ENCODE peak calls at places on chromosomes 13 and 19, in seven cellular contexts. One of them, this sample, is unnamed.

GRCh38 chr13:50611117-50611781 is 232.2 kb downstream of the DLEU7 start:
- DNase-seq in HFFc6: no peak
- DNase-seq in amniotic epithelial cell: no peak
- DNase-seq in effector memory CD8-positive, alpha-beta T cell: no peak
- DNase-seq in ovary: no peak
- DNase-seq in activated T-cell treated with anti-CD3 and anti-CD28 coated beads for 48 hours: no peak
- DNase-seq in astrocyte of the spinal cord: no peak
- DNase-seq in this sample: no peak

GRCh38 chr13:75633285-75633684 is 2.8 kb upstream of the LMO7 start:
- DNase-seq in HFFc6: peak; percentile 98
- DNase-seq in amniotic epithelial cell: peak; percentile 93
- DNase-seq in effector memory CD8-positive, alpha-beta T cell: no peak
- DNase-seq in ovary: no peak
- DNase-seq in activated T-cell treated with anti-CD3 and anti-CD28 coated beads for 48 hours: no peak
- DNase-seq in astrocyte of the spinal cord: peak; percentile 86
- DNase-seq in this sample: no peak

GRCh38 chr13:107441279-107441678 is 774.1 kb downstream of the LIG4 start:
- DNase-seq in HFFc6: no peak
- DNase-seq in amniotic epithelial cell: peak; percentile 88
- DNase-seq in effector memory CD8-positive, alpha-beta T cell: no peak
- DNase-seq in ovary: no peak
- DNase-seq in activated T-cell treated with anti-CD3 and anti-CD28 coated beads for 48 hours: no peak
- DNase-seq in astrocyte of the spinal cord: peak; percentile 85
- DNase-seq in this sample: no peak

GRCh38 chr13:46339035-46339666 is 47.9 kb downstream of the RUBCNL start:
- DNase-seq in HFFc6: peak; percentile 13
- DNase-seq in amniotic epithelial cell: peak; percentile 13
- DNase-seq in effector memory CD8-positive, alpha-beta T cell: no peak
- DNase-seq in ovary: no peak
- DNase-seq in activated T-cell treated with anti-CD3 and anti-CD28 coated beads for 48 hours: no peak
- DNase-seq in astrocyte of the spinal cord: peak; percentile 96
- DNase-seq in this sample: no peak

GRCh38 chr13:73171242-73171641 is 112.4 kb downstream of the KLF5 start:
- DNase-seq in HFFc6: no peak
- DNase-seq in amniotic epithelial cell: no peak
- DNase-seq in effector memory CD8-positive, alpha-beta T cell: no peak
- DNase-seq in ovary: no peak
- DNase-seq in activated T-cell treated with anti-CD3 and anti-CD28 coated beads for 48 hours: no peak
- DNase-seq in astrocyte of the spinal cord: no peak
- DNase-seq in this sample: no peak

GRCh38 chr13:72920097-72920496 is 138.2 kb downstream of the PIBF1 start:
- DNase-seq in HFFc6: peak; percentile 57
- DNase-seq in amniotic epithelial cell: peak; percentile 25
- DNase-seq in effector memory CD8-positive, alpha-beta T cell: no peak
- DNase-seq in ovary: no peak
- DNase-seq in activated T-cell treated with anti-CD3 and anti-CD28 coated beads for 48 hours: no peak
- DNase-seq in astrocyte of the spinal cord: no peak
- DNase-seq in this sample: no peak

GRCh38 chr19:5243878-5244277 is 96.7 kb downstream of the PTPRS start:
- DNase-seq in HFFc6: no peak
- DNase-seq in amniotic epithelial cell: no peak
- DNase-seq in effector memory CD8-positive, alpha-beta T cell: no peak
- DNase-seq in ovary: no peak
- DNase-seq in activated T-cell treated with anti-CD3 and anti-CD28 coated beads for 48 hours: no peak
- DNase-seq in astrocyte of the spinal cord: no peak
- DNase-seq in this sample: no peak

GRCh38 chr19:48926909-48927308 is 6.6 kb upstream of the DHDH start:
- DNase-seq in HFFc6: peak; percentile 96
- DNase-seq in amniotic epithelial cell: peak; percentile 99
- DNase-seq in effector memory CD8-positive, alpha-beta T cell: no peak
- DNase-seq in ovary: peak; percentile 52
- DNase-seq in activated T-cell treated with anti-CD3 and anti-CD28 coated beads for 48 hours: peak; percentile 7
- DNase-seq in astrocyte of the spinal cord: peak; percentile 92
- DNase-seq in this sample: peak; percentile 82

GRCh38 chr19:56348289-56348877 is 33.7 kb upstream of the ZSCAN5A start:
- DNase-seq in HFFc6: no peak
- DNase-seq in amniotic epithelial cell: peak; percentile 12
- DNase-seq in effector memory CD8-positive, alpha-beta T cell: no peak
- DNase-seq in ovary: no peak
- DNase-seq in activated T-cell treated with anti-CD3 and anti-CD28 coated beads for 48 hours: peak; percentile 5
- DNase-seq in astrocyte of the spinal cord: no peak
- DNase-seq in this sample: no peak

GRCh38 chr13:36345438-36346221 is 564 bp downstream of the SPART start:
- DNase-seq in HFFc6: peak; percentile 78
- DNase-seq in amniotic epithelial cell: peak; percentile 92
- DNase-seq in effector memory CD8-positive, alpha-beta T cell: peak; percentile 13
- DNase-seq in ovary: peak; percentile 88
- DNase-seq in activated T-cell treated with anti-CD3 and anti-CD28 coated beads for 48 hours: peak; percentile 15
- DNase-seq in astrocyte of the spinal cord: peak; percentile 88
- DNase-seq in this sample: peak; percentile 92

GRCh38 chr13:103862525-103862924 is 796.3 kb upstream of the SLC10A2 start:
- DNase-seq in HFFc6: no peak
- DNase-seq in amniotic epithelial cell: no peak
- DNase-seq in effector memory CD8-positive, alpha-beta T cell: no peak
- DNase-seq in ovary: no peak
- DNase-seq in activated T-cell treated with anti-CD3 and anti-CD28 coated beads for 48 hours: no peak
- DNase-seq in astrocyte of the spinal cord: no peak
- DNase-seq in this sample: no peak

GRCh38 chr13:30049692-30050091 is 199.3 kb upstream of the UBL3 start:
- DNase-seq in HFFc6: peak; percentile 44
- DNase-seq in amniotic epithelial cell: no peak
- DNase-seq in effector memory CD8-positive, alpha-beta T cell: no peak
- DNase-seq in ovary: no peak
- DNase-seq in activated T-cell treated with anti-CD3 and anti-CD28 coated beads for 48 hours: peak; percentile 4
- DNase-seq in astrocyte of the spinal cord: no peak
- DNase-seq in this sample: no peak

GRCh38 chr19:43470288-43470687 is 4.9 kb upstream of the LYPD3 start:
- DNase-seq in HFFc6: peak; percentile 82
- DNase-seq in amniotic epithelial cell: peak; percentile 50
- DNase-seq in effector memory CD8-positive, alpha-beta T cell: no peak
- DNase-seq in ovary: no peak
- DNase-seq in activated T-cell treated with anti-CD3 and anti-CD28 coated beads for 48 hours: peak; percentile 50
- DNase-seq in astrocyte of the spinal cord: peak; percentile 23
- DNase-seq in this sample: no peak

GRCh38 chr13:99085139-99085845 is 107.4 kb upstream of the DOCK9 start:
- DNase-seq in HFFc6: no peak
- DNase-seq in amniotic epithelial cell: no peak
- DNase-seq in effector memory CD8-positive, alpha-beta T cell: peak; percentile 9
- DNase-seq in ovary: peak; percentile 23
- DNase-seq in activated T-cell treated with anti-CD3 and anti-CD28 coated beads for 48 hours: no peak
- DNase-seq in astrocyte of the spinal cord: no peak
- DNase-seq in this sample: peak; percentile 67

GRCh38 chr19:33906578-33907335 is 110.1 kb downstream of the KCTD15 start:
- DNase-seq in HFFc6: no peak
- DNase-seq in amniotic epithelial cell: peak; percentile 41
- DNase-seq in effector memory CD8-positive, alpha-beta T cell: no peak
- DNase-seq in ovary: no peak
- DNase-seq in activated T-cell treated with anti-CD3 and anti-CD28 coated beads for 48 hours: no peak
- DNase-seq in astrocyte of the spinal cord: peak; percentile 7
- DNase-seq in this sample: no peak

GRCh38 chr19:35216833-35217707 is 11.5 kb downstream of the FAM187B start:
- DNase-seq in HFFc6: no peak
- DNase-seq in amniotic epithelial cell: no peak
- DNase-seq in effector memory CD8-positive, alpha-beta T cell: peak; percentile 28
- DNase-seq in ovary: no peak
- DNase-seq in activated T-cell treated with anti-CD3 and anti-CD28 coated beads for 48 hours: no peak
- DNase-seq in astrocyte of the spinal cord: no peak
- DNase-seq in this sample: no peak

GRCh38 chr13:51619614-51620013 is 35.4 kb downstream of the WDFY2 start:
- DNase-seq in HFFc6: peak; percentile 87
- DNase-seq in amniotic epithelial cell: peak; percentile 32
- DNase-seq in effector memory CD8-positive, alpha-beta T cell: no peak
- DNase-seq in ovary: no peak
- DNase-seq in activated T-cell treated with anti-CD3 and anti-CD28 coated beads for 48 hours: peak; percentile 13
- DNase-seq in astrocyte of the spinal cord: peak; percentile 73
- DNase-seq in this sample: no peak

GRCh38 chr13:36074659-36075058 is 56.5 kb downstream of the DCLK1 start:
- DNase-seq in HFFc6: no peak
- DNase-seq in amniotic epithelial cell: no peak
- DNase-seq in effector memory CD8-positive, alpha-beta T cell: no peak
- DNase-seq in ovary: no peak
- DNase-seq in activated T-cell treated with anti-CD3 and anti-CD28 coated beads for 48 hours: no peak
- DNase-seq in astrocyte of the spinal cord: peak; percentile 29
- DNase-seq in this sample: no peak

GRCh38 chr19:708154-709141 is at the start of gene PALM:
- DNase-seq in HFFc6: no peak
- DNase-seq in amniotic epithelial cell: no peak
- DNase-seq in effector memory CD8-positive, alpha-beta T cell: no peak
- DNase-seq in ovary: peak; percentile 58
- DNase-seq in activated T-cell treated with anti-CD3 and anti-CD28 coated beads for 48 hours: no peak
- DNase-seq in astrocyte of the spinal cord: no peak
- DNase-seq in this sample: peak; percentile 74

GRCh38 chr13:27583645-27584044 is 36.7 kb downstream of the LNX2 start:
- DNase-seq in HFFc6: no peak
- DNase-seq in amniotic epithelial cell: no peak
- DNase-seq in effector memory CD8-positive, alpha-beta T cell: no peak
- DNase-seq in ovary: no peak
- DNase-seq in activated T-cell treated with anti-CD3 and anti-CD28 coated beads for 48 hours: no peak
- DNase-seq in astrocyte of the spinal cord: peak; percentile 45
- DNase-seq in this sample: no peak

GRCh38 chr13:63161219-63161618 is 1745.6 kb upstream of the PCDH20 start:
- DNase-seq in HFFc6: no peak
- DNase-seq in amniotic epithelial cell: no peak
- DNase-seq in effector memory CD8-positive, alpha-beta T cell: no peak
- DNase-seq in ovary: no peak
- DNase-seq in activated T-cell treated with anti-CD3 and anti-CD28 coated beads for 48 hours: no peak
- DNase-seq in astrocyte of the spinal cord: no peak
- DNase-seq in this sample: no peak

GRCh38 chr19:46678110-46678732 is 17.2 kb upstream of the DACT3 start:
- DNase-seq in HFFc6: no peak
- DNase-seq in amniotic epithelial cell: no peak
- DNase-seq in effector memory CD8-positive, alpha-beta T cell: peak; percentile 36
- DNase-seq in ovary: no peak
- DNase-seq in activated T-cell treated with anti-CD3 and anti-CD28 coated beads for 48 hours: peak; percentile 63
- DNase-seq in astrocyte of the spinal cord: no peak
- DNase-seq in this sample: no peak

GRCh38 chr13:79673310-79673992 is 192.5 kb downstream of the NDFIP2 start:
- DNase-seq in HFFc6: no peak
- DNase-seq in amniotic epithelial cell: no peak
- DNase-seq in effector memory CD8-positive, alpha-beta T cell: no peak
- DNase-seq in ovary: no peak
- DNase-seq in activated T-cell treated with anti-CD3 and anti-CD28 coated beads for 48 hours: no peak
- DNase-seq in astrocyte of the spinal cord: no peak
- DNase-seq in this sample: no peak

GRCh38 chr19:13668964-13669363 is 95.4 kb upstream of the MRI1 start:
- DNase-seq in HFFc6: no peak
- DNase-seq in amniotic epithelial cell: no peak
- DNase-seq in effector memory CD8-positive, alpha-beta T cell: no peak
- DNase-seq in ovary: no peak
- DNase-seq in activated T-cell treated with anti-CD3 and anti-CD28 coated beads for 48 hours: no peak
- DNase-seq in astrocyte of the spinal cord: no peak
- DNase-seq in this sample: no peak

GRCh38 chr19:54137913-54138776 is 583 bp downstream of the CNOT3 start:
- DNase-seq in HFFc6: no peak
- DNase-seq in amniotic epithelial cell: no peak
- DNase-seq in effector memory CD8-positive, alpha-beta T cell: peak; percentile 33
- DNase-seq in ovary: no peak
- DNase-seq in activated T-cell treated with anti-CD3 and anti-CD28 coated beads for 48 hours: no peak
- DNase-seq in astrocyte of the spinal cord: no peak
- DNase-seq in this sample: no peak

GRCh38 chr19:41408256-41408655 is 10.6 kb downstream of the BCKDHA start:
- DNase-seq in HFFc6: no peak
- DNase-seq in amniotic epithelial cell: peak; percentile 19
- DNase-seq in effector memory CD8-positive, alpha-beta T cell: no peak
- DNase-seq in ovary: no peak
- DNase-seq in activated T-cell treated with anti-CD3 and anti-CD28 coated beads for 48 hours: no peak
- DNase-seq in astrocyte of the spinal cord: no peak
- DNase-seq in this sample: no peak

GRCh38 chr13:36057041-36057440 is 74.1 kb downstream of the DCLK1 start:
- DNase-seq in HFFc6: no peak
- DNase-seq in amniotic epithelial cell: peak; percentile 19
- DNase-seq in effector memory CD8-positive, alpha-beta T cell: no peak
- DNase-seq in ovary: no peak
- DNase-seq in activated T-cell treated with anti-CD3 and anti-CD28 coated beads for 48 hours: no peak
- DNase-seq in astrocyte of the spinal cord: no peak
- DNase-seq in this sample: no peak

GRCh38 chr19:46840157-46840942 is 10.3 kb downstream of the AP2S1 start:
- DNase-seq in HFFc6: no peak
- DNase-seq in amniotic epithelial cell: peak; percentile 60
- DNase-seq in effector memory CD8-positive, alpha-beta T cell: peak; percentile 25
- DNase-seq in ovary: peak; percentile 67
- DNase-seq in activated T-cell treated with anti-CD3 and anti-CD28 coated beads for 48 hours: no peak
- DNase-seq in astrocyte of the spinal cord: peak; percentile 60
- DNase-seq in this sample: peak; percentile 77

GRCh38 chr13:34942732-34943674 is 933 bp downstream of the NBEA start:
- DNase-seq in HFFc6: no peak
- DNase-seq in amniotic epithelial cell: no peak
- DNase-seq in effector memory CD8-positive, alpha-beta T cell: no peak
- DNase-seq in ovary: peak; percentile 33
- DNase-seq in activated T-cell treated with anti-CD3 and anti-CD28 coated beads for 48 hours: no peak
- DNase-seq in astrocyte of the spinal cord: no peak
- DNase-seq in this sample: peak; percentile 72

GRCh38 chr13:29907670-29908069 is 57.3 kb upstream of the UBL3 start:
- DNase-seq in HFFc6: no peak
- DNase-seq in amniotic epithelial cell: no peak
- DNase-seq in effector memory CD8-positive, alpha-beta T cell: no peak
- DNase-seq in ovary: no peak
- DNase-seq in activated T-cell treated with anti-CD3 and anti-CD28 coated beads for 48 hours: no peak
- DNase-seq in astrocyte of the spinal cord: no peak
- DNase-seq in this sample: no peak

GRCh38 chr13:42905542-42905941 is 86.5 kb downstream of the EPSTI1 start:
- DNase-seq in HFFc6: no peak
- DNase-seq in amniotic epithelial cell: no peak
- DNase-seq in effector memory CD8-positive, alpha-beta T cell: no peak
- DNase-seq in ovary: no peak
- DNase-seq in activated T-cell treated with anti-CD3 and anti-CD28 coated beads for 48 hours: no peak
- DNase-seq in astrocyte of the spinal cord: no peak
- DNase-seq in this sample: no peak

GRCh38 chr19:58395220-58395978 is at the start of gene RNF225:
- DNase-seq in HFFc6: no peak
- DNase-seq in amniotic epithelial cell: no peak
- DNase-seq in effector memory CD8-positive, alpha-beta T cell: no peak
- DNase-seq in ovary: no peak
- DNase-seq in activated T-cell treated with anti-CD3 and anti-CD28 coated beads for 48 hours: no peak
- DNase-seq in astrocyte of the spinal cord: no peak
- DNase-seq in this sample: no peak

GRCh38 chr13:69857188-69857821 is 250.3 kb upstream of the ATXN8OS start:
- DNase-seq in HFFc6: peak; percentile 13
- DNase-seq in amniotic epithelial cell: peak; percentile 21
- DNase-seq in effector memory CD8-positive, alpha-beta T cell: no peak
- DNase-seq in ovary: no peak
- DNase-seq in activated T-cell treated with anti-CD3 and anti-CD28 coated beads for 48 hours: no peak
- DNase-seq in astrocyte of the spinal cord: peak; percentile 56
- DNase-seq in this sample: no peak

GRCh38 chr19:32201661-32202060 is 143.7 kb upstream of the ZNF507 start:
- DNase-seq in HFFc6: no peak
- DNase-seq in amniotic epithelial cell: no peak
- DNase-seq in effector memory CD8-positive, alpha-beta T cell: no peak
- DNase-seq in ovary: no peak
- DNase-seq in activated T-cell treated with anti-CD3 and anti-CD28 coated beads for 48 hours: no peak
- DNase-seq in astrocyte of the spinal cord: no peak
- DNase-seq in this sample: no peak

GRCh38 chr19:13133241-13133870 is 15.3 kb downstream of the NACC1 start:
- DNase-seq in HFFc6: no peak
- DNase-seq in amniotic epithelial cell: no peak
- DNase-seq in effector memory CD8-positive, alpha-beta T cell: no peak
- DNase-seq in ovary: no peak
- DNase-seq in activated T-cell treated with anti-CD3 and anti-CD28 coated beads for 48 hours: no peak
- DNase-seq in astrocyte of the spinal cord: no peak
- DNase-seq in this sample: no peak

GRCh38 chr13:75749407-75749806 is 113.3 kb downstream of the LMO7 start:
- DNase-seq in HFFc6: no peak
- DNase-seq in amniotic epithelial cell: no peak
- DNase-seq in effector memory CD8-positive, alpha-beta T cell: no peak
- DNase-seq in ovary: no peak
- DNase-seq in activated T-cell treated with anti-CD3 and anti-CD28 coated beads for 48 hours: no peak
- DNase-seq in astrocyte of the spinal cord: peak; percentile 45
- DNase-seq in this sample: no peak

GRCh38 chr13:114080739-114081561 is 51.5 kb downstream of the RASA3 start:
- DNase-seq in HFFc6: no peak
- DNase-seq in amniotic epithelial cell: no peak
- DNase-seq in effector memory CD8-positive, alpha-beta T cell: no peak
- DNase-seq in ovary: peak; percentile 8
- DNase-seq in activated T-cell treated with anti-CD3 and anti-CD28 coated beads for 48 hours: no peak
- DNase-seq in astrocyte of the spinal cord: no peak
- DNase-seq in this sample: peak; percentile 54

GRCh38 chr19:38381138-38381537 is 6.7 kb downstream of the GGN start:
- DNase-seq in HFFc6: no peak
- DNase-seq in amniotic epithelial cell: no peak
- DNase-seq in effector memory CD8-positive, alpha-beta T cell: no peak
- DNase-seq in ovary: no peak
- DNase-seq in activated T-cell treated with anti-CD3 and anti-CD28 coated beads for 48 hours: no peak
- DNase-seq in astrocyte of the spinal cord: no peak
- DNase-seq in this sample: no peak